ENCODE peak calls at places on chromosomes 3 and 15, in ten cellular contexts. W, L, G, X, U, N, Q, S, M and R are unnamed samples.

GRCh38 chr3:16728762-16729745 is 123.8 kb upstream of the DAZL start:
- DNase-seq in W (no peak), L (no peak), G (no peak), X (no peak), U (no peak), N (no peak), Q (no peak), S (no peak), M (no peak), R (no peak)

GRCh38 chr15:52746162-52746721 is 43.9 kb downstream of the ONECUT1 start:
- DNase-seq in W (no peak), L (no peak), G (no peak), X (no peak), U (no peak), N (no peak), Q (no peak), S (no peak), M (no peak), R (no peak)

GRCh38 chr3:53109822-53110771 is 20.1 kb downstream of the RFT1 start:
- DNase-seq in W (no peak), L (peak), G (no peak), X (peak), U (no peak), N (peak), Q (no peak), S (peak), M (no peak), R (no peak)

GRCh38 chr3:123586131-123586530 is 1.3 kb upstream of the HACD2 start:
- DNase-seq in W (no peak), L (peak), G (no peak), X (peak), U (no peak), N (peak), Q (peak), S (peak), M (peak), R (no peak)

GRCh38 chr15:60548101-60548500 is 69.2 kb upstream of the ICE2 start:
- DNase-seq in W (no peak), L (peak), G (no peak), X (no peak), U (peak), N (peak), Q (no peak), S (no peak), M (no peak), R (peak)

GRCh38 chr3:23806322-23807160 is 786 bp downstream of the UBE2E1 start:
- DNase-seq in W (peak), L (no peak), G (peak), X (no peak), U (peak), N (no peak), Q (peak), S (peak), M (peak), R (peak)

GRCh38 chr3:183743231-183743630 is 45.6 kb downstream of the YEATS2 start:
- DNase-seq in W (no peak), L (no peak), G (no peak), X (no peak), U (no peak), N (no peak), Q (no peak), S (no peak), M (no peak), R (no peak)

GRCh38 chr3:184815046-184815930 is 3.3 kb downstream of the VPS8 start:
- DNase-seq in W (no peak), L (no peak), G (no peak), X (no peak), U (no peak), N (no peak), Q (no peak), S (no peak), M (no peak), R (no peak)

GRCh38 chr3:11373645-11374044 is 101.4 kb downstream of the ATG7 start:
- DNase-seq in W (no peak), L (no peak), G (no peak), X (no peak), U (no peak), N (no peak), Q (no peak), S (peak), M (no peak), R (no peak)

GRCh38 chr3:183393625-183394024 is 34.8 kb downstream of the MCF2L2 start:
- DNase-seq in W (no peak), L (no peak), G (no peak), X (no peak), U (no peak), N (no peak), Q (no peak), S (no peak), M (no peak), R (no peak)

GRCh38 chr3:71255498-71255897 is 328.0 kb downstream of the FOXP1 start:
- DNase-seq in W (no peak), L (no peak), G (no peak), X (no peak), U (no peak), N (no peak), Q (no peak), S (no peak), M (no peak), R (no peak)

GRCh38 chr15:78051622-78052405 is 25.7 kb downstream of the TBC1D2B start:
- DNase-seq in W (peak), L (no peak), G (no peak), X (no peak), U (no peak), N (no peak), Q (no peak), S (peak), M (no peak), R (no peak)

GRCh38 chr15:74624020-74624602 is 8.5 kb downstream of the CLK3 start:
- DNase-seq in W (no peak), L (no peak), G (no peak), X (no peak), U (no peak), N (no peak), Q (no peak), S (no peak), M (no peak), R (no peak)

GRCh38 chr15:65916664-65917406 is 47.5 kb downstream of the RAB11A start:
- DNase-seq in W (no peak), L (peak), G (no peak), X (no peak), U (peak), N (no peak), Q (peak), S (peak), M (no peak), R (peak)

GRCh38 chr3:102142379-102143058 is 292.3 kb upstream of the ZPLD1 start:
- DNase-seq in W (no peak), L (no peak), G (no peak), X (no peak), U (no peak), N (no peak), Q (no peak), S (no peak), M (no peak), R (no peak)

GRCh38 chr3:94822298-94822697 is 759.4 kb downstream of the NSUN3 start:
- DNase-seq in W (no peak), L (no peak), G (no peak), X (no peak), U (no peak), N (no peak), Q (no peak), S (no peak), M (no peak), R (no peak)

GRCh38 chr15:31488437-31489204 is 162.0 kb downstream of the KLF13 start:
- DNase-seq in W (peak), L (peak), G (no peak), X (peak), U (peak), N (peak), Q (peak), S (peak), M (no peak), R (peak)

GRCh38 chr3:191282262-191283215 is 46.7 kb upstream of the CCDC50 start:
- DNase-seq in W (no peak), L (no peak), G (no peak), X (no peak), U (no peak), N (no peak), Q (no peak), S (no peak), M (no peak), R (no peak)

GRCh38 chr3:147962408-147963164 is 553.4 kb downstream of the ZIC1 start:
- DNase-seq in W (no peak), L (no peak), G (no peak), X (no peak), U (no peak), N (no peak), Q (no peak), S (no peak), M (no peak), R (no peak)

GRCh38 chr3:185153170-185153733 is 392 bp upstream of the C3orf70 start:
- DNase-seq in W (no peak), L (no peak), G (no peak), X (no peak), U (peak), N (no peak), Q (peak), S (no peak), M (no peak), R (peak)

GRCh38 chr3:66494964-66495581 is 5.7 kb downstream of the LRIG1 start:
- DNase-seq in W (no peak), L (no peak), G (no peak), X (no peak), U (no peak), N (no peak), Q (no peak), S (peak), M (no peak), R (no peak)

GRCh38 chr15:100220058-100220728 is 121.6 kb downstream of the ADAMTS17 start:
- DNase-seq in W (no peak), L (no peak), G (no peak), X (no peak), U (no peak), N (no peak), Q (no peak), S (no peak), M (no peak), R (no peak)

GRCh38 chr15:90400005-90400758 is 12.1 kb downstream of the IQGAP1 start:
- DNase-seq in W (no peak), L (no peak), G (no peak), X (no peak), U (no peak), N (no peak), Q (no peak), S (no peak), M (no peak), R (no peak)

GRCh38 chr3:112132554-112132953 is 494 bp downstream of the GCSAM start:
- DNase-seq in W (no peak), L (no peak), G (no peak), X (no peak), U (no peak), N (no peak), Q (no peak), S (peak), M (no peak), R (no peak)

GRCh38 chr3:177679568-177680441 is 482.5 kb upstream of the TBL1XR1 start:
- DNase-seq in W (no peak), L (peak), G (no peak), X (no peak), U (peak), N (no peak), Q (no peak), S (no peak), M (no peak), R (no peak)